ENCODE peak calls at places on chromosome 1, in four cellular contexts. One of them, this sample, is unnamed.
A peak's percentile ranks its signal among the peaks of the same experiment; 100 is the strongest.

GRCh38 chr1:153587314-153587713 is 21.7 kb upstream of the S100A2 start:
- DNase-seq in PC-3: peak; percentile 24
- DNase-seq in amygdala: no peak
- DNase-seq in neuronal stem cell: no peak
- DNase-seq in this sample: no peak

GRCh38 chr1:15919316-15919715 is 56.6 kb downstream of the ZBTB17 start:
- DNase-seq in PC-3: peak; percentile 85
- DNase-seq in amygdala: no peak
- DNase-seq in neuronal stem cell: no peak
- DNase-seq in this sample: peak; percentile 72

GRCh38 chr1:95041491-95042165 is 31.1 kb downstream of the ALG14 start:
- DNase-seq in PC-3: peak; percentile 81
- DNase-seq in neuronal stem cell: peak; percentile 40
- DNase-seq in amygdala: peak; percentile 38
- DNase-seq in this sample: peak; percentile 77

GRCh38 chr1:212124891-212125582 is 89.5 kb downstream of the DTL start:
- DNase-seq in PC-3: no peak
- DNase-seq in amygdala: no peak
- DNase-seq in neuronal stem cell: no peak
- DNase-seq in this sample: no peak

GRCh38 chr1:29453502-29454240 is 217.3 kb downstream of the PTPRU start:
- DNase-seq in PC-3: peak; percentile 62
- DNase-seq in amygdala: no peak
- DNase-seq in neuronal stem cell: peak; percentile 42
- DNase-seq in this sample: peak; percentile 68

GRCh38 chr1:245871881-245872280 is 635.2 kb downstream of the SMYD3 start:
- DNase-seq in PC-3: no peak
- DNase-seq in neuronal stem cell: no peak
- DNase-seq in amygdala: no peak
- DNase-seq in this sample: no peak

GRCh38 chr1:36322786-36323635 is 434 bp downstream of the EVA1B start:
- DNase-seq in neuronal stem cell: peak; percentile 33
- DNase-seq in PC-3: no peak
- DNase-seq in amygdala: no peak
- DNase-seq in this sample: no peak

GRCh38 chr1:6730889-6731288 is 29.3 kb upstream of the DNAJC11 start:
- DNase-seq in neuronal stem cell: no peak
- DNase-seq in amygdala: no peak
- DNase-seq in PC-3: no peak
- DNase-seq in this sample: no peak

GRCh38 chr1:54112969-54113368 is 39.8 kb downstream of the CDCP2 start:
- DNase-seq in neuronal stem cell: no peak
- DNase-seq in amygdala: no peak
- DNase-seq in PC-3: no peak
- DNase-seq in this sample: no peak

GRCh38 chr1:104120488-104120887 is 370.8 kb downstream of the AMY1C start:
- DNase-seq in PC-3: no peak
- DNase-seq in neuronal stem cell: no peak
- DNase-seq in amygdala: no peak
- DNase-seq in this sample: no peak

GRCh38 chr1:163048970-163049680 is 20.0 kb upstream of the RGS4 start:
- DNase-seq in PC-3: no peak
- DNase-seq in amygdala: no peak
- DNase-seq in neuronal stem cell: no peak
- DNase-seq in this sample: no peak

GRCh38 chr1:176789571-176790090 is 326.7 kb downstream of the PAPPA2 start:
- DNase-seq in PC-3: no peak
- DNase-seq in amygdala: no peak
- DNase-seq in neuronal stem cell: no peak
- DNase-seq in this sample: no peak

GRCh38 chr1:81775510-81775909 is 25.2 kb upstream of the ADGRL2 start:
- DNase-seq in neuronal stem cell: no peak
- DNase-seq in amygdala: no peak
- DNase-seq in PC-3: no peak
- DNase-seq in this sample: no peak

GRCh38 chr1:86765073-86765472 is 60.7 kb downstream of the SH3GLB1 start:
- DNase-seq in neuronal stem cell: no peak
- DNase-seq in PC-3: no peak
- DNase-seq in amygdala: no peak
- DNase-seq in this sample: no peak

GRCh38 chr1:66283583-66284041 is 250.3 kb upstream of the SGIP1 start:
- DNase-seq in PC-3: peak; percentile 47
- DNase-seq in amygdala: no peak
- DNase-seq in neuronal stem cell: no peak
- DNase-seq in this sample: peak; percentile 17

GRCh38 chr1:5634893-5635292 is 357.3 kb downstream of the NPHP4 start:
- DNase-seq in amygdala: no peak
- DNase-seq in PC-3: no peak
- DNase-seq in neuronal stem cell: no peak
- DNase-seq in this sample: no peak

GRCh38 chr1:14142397-14143095 is 442.6 kb downstream of the PRDM2 start:
- DNase-seq in amygdala: no peak
- DNase-seq in PC-3: no peak
- DNase-seq in neuronal stem cell: no peak
- DNase-seq in this sample: no peak

GRCh38 chr1:19398309-19398760 is 86.2 kb downstream of the SLC66A1 start:
- DNase-seq in amygdala: no peak
- DNase-seq in PC-3: peak; percentile 55
- DNase-seq in neuronal stem cell: no peak
- DNase-seq in this sample: peak; percentile 48

GRCh38 chr1:103250441-103250861 is 142.1 kb upstream of the COL11A1 start:
- DNase-seq in neuronal stem cell: peak; percentile 27
- DNase-seq in amygdala: no peak
- DNase-seq in PC-3: no peak
- DNase-seq in this sample: no peak

GRCh38 chr1:66217021-66217420 is 316.9 kb upstream of the SGIP1 start:
- DNase-seq in amygdala: no peak
- DNase-seq in neuronal stem cell: no peak
- DNase-seq in PC-3: peak; percentile 56
- DNase-seq in this sample: no peak

GRCh38 chr1:95086949-95087533 is 14.3 kb upstream of the ALG14 start:
- DNase-seq in PC-3: peak; percentile 89
- DNase-seq in neuronal stem cell: no peak
- DNase-seq in amygdala: no peak
- DNase-seq in this sample: peak; percentile 74

GRCh38 chr1:33433509-33434362 is 2.8 kb upstream of the PHC2 start:
- DNase-seq in PC-3: peak; percentile 99
- DNase-seq in amygdala: no peak
- DNase-seq in neuronal stem cell: no peak
- DNase-seq in this sample: peak; percentile 96

GRCh38 chr1:159067699-159068621 is 8.6 kb downstream of the AIM2 start:
- DNase-seq in neuronal stem cell: no peak
- DNase-seq in PC-3: no peak
- DNase-seq in amygdala: no peak
- DNase-seq in this sample: no peak

GRCh38 chr1:155136728-155137127 is 1.1 kb downstream of the SLC50A1 start:
- DNase-seq in PC-3: no peak
- DNase-seq in amygdala: no peak
- DNase-seq in neuronal stem cell: no peak
- DNase-seq in this sample: no peak

GRCh38 chr1:7624791-7625355 is 146.2 kb upstream of the VAMP3 start:
- DNase-seq in neuronal stem cell: no peak
- DNase-seq in PC-3: no peak
- DNase-seq in amygdala: no peak
- DNase-seq in this sample: no peak

GRCh38 chr1:201499795-201500669 is 6.9 kb downstream of the CSRP1 start:
- DNase-seq in neuronal stem cell: no peak
- DNase-seq in PC-3: no peak
- DNase-seq in amygdala: peak; percentile 84
- DNase-seq in this sample: no peak

GRCh38 chr1:26098602-26099001 is 13.0 kb upstream of the PDIK1L start:
- DNase-seq in PC-3: no peak
- DNase-seq in amygdala: no peak
- DNase-seq in neuronal stem cell: no peak
- DNase-seq in this sample: no peak